ENCODE peak calls at places on chromosomes 7 and 10, in nine cellular contexts. W is sigmoid colon, O is mammary epithelial cell, S is heart left ventricle, G is GM06990, C is transverse colon, X is astrocyte, K is body of pancreas, U is psoas muscle. L is an unnamed sample.

GRCh38 chr10:86684305-86684704 is 16.0 kb downstream of the LDB3 start:
- DNase-seq in O (no peak), S (peak; percentile 83), W (peak; percentile 84), C (peak; percentile 29), G (no peak), X (no peak), U (peak; percentile 75), K (peak; percentile 25), L (peak; percentile 95)

GRCh38 chr7:155470686-155471638 is 13.0 kb downstream of the EN2 start:
- DNase-seq in G (no peak), O (peak; percentile 33), K (no peak), C (no peak), U (no peak), W (peak; percentile 38), S (no peak), X (no peak), L (no peak)

GRCh38 chr10:93445097-93445960 is 36.8 kb downstream of the MYOF start:
- DNase-seq in K (peak; percentile 100), C (peak; percentile 89), G (no peak), O (peak; percentile 99), U (peak; percentile 88), X (peak; percentile 99), S (peak; percentile 86), W (peak; percentile 97), L (peak; percentile 95)

GRCh38 chr7:95471076-95471475 is 14.7 kb upstream of the ASB4 start:
- DNase-seq in G (no peak), C (no peak), K (no peak), S (no peak), X (no peak), O (no peak), W (no peak), U (no peak), L (no peak)

GRCh38 chr7:25025218-25025671 is 45.3 kb upstream of the OSBPL3 start:
- DNase-seq in U (no peak), O (peak; percentile 55), K (no peak), G (no peak), S (no peak), X (peak; percentile 93), W (no peak), C (no peak), L (peak; percentile 33)

GRCh38 chr7:53218730-53219504 is 183.5 kb downstream of the POM121L12 start:
- DNase-seq in K (peak; percentile 7), O (no peak), S (peak; percentile 29), W (no peak), U (no peak), X (no peak), G (no peak), C (no peak), L (no peak)

GRCh38 chr7:36651404-36651803 is 72.9 kb downstream of the AOAH start:
- DNase-seq in O (peak; percentile 73), G (no peak), S (no peak), K (no peak), W (no peak), U (no peak), C (no peak), X (peak; percentile 67), L (no peak)

GRCh38 chr10:3412071-3412582 is 239.5 kb upstream of the PITRM1 start:
- DNase-seq in C (no peak), U (no peak), O (no peak), W (no peak), S (no peak), K (no peak), X (no peak), G (no peak), L (no peak)

GRCh38 chr10:90276894-90277447 is 575.6 kb downstream of the KIF20B start:
- DNase-seq in K (no peak), G (no peak), U (no peak), X (peak; percentile 52), C (no peak), S (no peak), O (no peak), W (no peak), L (no peak)

DNA sequence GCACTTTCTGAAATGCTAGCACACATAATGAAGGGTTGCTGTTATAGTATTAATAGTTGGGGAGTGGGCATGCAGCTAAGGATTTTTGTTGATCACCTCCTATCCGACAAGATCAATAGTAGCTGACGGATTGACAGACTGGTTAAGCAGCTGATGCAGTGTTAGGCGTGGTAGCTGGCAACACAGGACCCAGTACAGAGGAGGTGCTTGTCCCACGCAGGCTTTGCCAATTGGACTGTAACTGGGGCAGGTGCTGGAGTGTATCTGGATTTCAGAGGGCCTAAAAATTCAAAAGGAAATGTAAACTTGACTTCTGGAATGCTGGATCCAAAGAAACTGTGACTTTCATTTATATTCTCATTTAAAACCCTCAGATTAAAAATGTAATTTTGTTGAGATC is 340.9 kb downstream of the SORCS3 start:
- DNase-seq in X (no peak), O (no peak), G (no peak), C (no peak), W (no peak), K (no peak), S (no peak), U (no peak), L (no peak)
- H3K4me3 ChIP-seq in X (no peak overlapping the region), O (no peak overlapping the region), G (no peak overlapping the region), C (no peak overlapping the region), W (no peak overlapping the region), K (no peak overlapping the region), S (no peak overlapping the region), U (no peak overlapping the region), L (no peak overlapping the region)

DNA sequence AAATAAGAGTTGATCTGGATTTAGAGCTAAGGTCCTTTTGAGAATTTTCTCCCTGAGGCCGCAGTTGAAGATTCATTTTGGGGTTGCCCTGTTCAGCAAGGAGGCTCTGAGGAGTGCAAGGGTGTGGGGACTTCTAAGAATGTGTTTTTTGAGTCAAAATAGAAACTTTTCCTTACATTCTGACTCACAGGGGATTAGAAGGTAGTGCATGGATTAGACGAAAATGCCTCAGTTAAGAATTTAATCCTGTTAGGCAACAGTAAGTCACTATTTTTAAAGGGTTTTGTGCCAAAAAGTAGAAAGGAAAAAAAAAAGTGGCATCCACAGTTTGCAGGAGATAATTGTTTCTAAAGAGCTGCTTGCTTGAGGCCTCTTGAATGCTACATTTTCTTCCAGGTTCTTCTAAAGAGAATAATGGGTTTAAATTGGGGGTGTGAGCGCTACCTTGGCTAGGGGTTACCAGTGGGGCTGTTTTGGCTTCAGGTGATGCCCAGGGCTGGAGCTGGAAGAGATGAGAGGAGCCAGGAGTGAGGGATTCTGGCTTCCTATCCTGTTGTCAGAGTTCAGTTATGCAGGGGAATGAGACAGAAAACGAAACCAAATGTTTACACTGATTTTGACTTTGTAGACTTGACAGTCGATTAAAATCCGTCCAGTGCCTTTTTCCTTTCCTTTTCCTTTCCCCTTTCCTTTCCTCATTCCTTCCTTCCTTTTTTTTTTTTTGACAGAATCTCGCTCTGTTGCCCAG is 52.9 kb downstream of the BAMBI start:
- DNase-seq in X (no peak), W (no peak), C (no peak), K (no peak), U (no peak), G (no peak), S (no peak), O (no peak), L (no peak)
- H3K4me3 ChIP-seq in X (no peak overlapping the region), W (no peak overlapping the region), C (no peak overlapping the region), K (no peak overlapping the region), U (no peak overlapping the region), G (no peak overlapping the region), S (no peak overlapping the region), O (no peak overlapping the region), L (no peak overlapping the region)

DNA sequence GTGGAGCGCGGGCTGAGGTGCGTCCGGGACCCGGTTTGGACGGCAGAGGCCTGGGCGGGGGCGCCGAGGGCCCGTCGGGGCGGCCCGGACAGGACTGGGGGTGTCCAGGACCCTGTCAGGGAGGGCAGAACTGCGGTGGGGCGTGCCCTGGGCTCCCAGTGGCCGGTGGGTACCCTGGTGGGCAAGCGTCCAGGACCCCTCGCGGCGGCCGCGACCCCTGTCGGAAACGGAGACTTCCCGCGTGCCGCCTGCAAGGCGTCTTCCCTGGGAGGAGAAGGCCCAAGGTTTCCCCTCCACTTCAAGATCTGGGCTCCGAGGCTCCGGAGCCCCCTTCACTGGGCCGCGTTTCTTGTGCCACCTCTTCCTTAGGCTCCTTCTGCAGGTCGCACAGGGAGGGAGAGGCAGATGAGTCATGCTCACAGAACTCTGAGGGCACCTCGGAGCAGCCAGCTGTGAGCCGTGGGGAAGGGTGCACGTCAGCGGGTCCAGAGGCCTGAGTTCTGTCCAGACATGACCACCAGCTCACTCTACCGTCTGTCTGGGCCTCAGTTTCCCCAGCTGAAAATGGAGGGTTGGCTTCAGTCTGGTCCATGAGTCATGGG is 536 bp downstream of the ALOX5 start:
- DNase-seq in O (peak; percentile 29), K (peak; percentile 47), S (peak; percentile 33), U (no peak), X (no peak), W (no peak), G (peak; percentile 52), C (no peak), L (no peak)
- H3K4me3 ChIP-seq in O (peak overlapping the region; percentile 38), K (peak overlapping the region; percentile 27), S (peak overlapping the region; percentile 31), U (peak overlapping the region; percentile 58), X (no peak overlapping the region), W (peak overlapping the region; percentile 52), G (peak overlapping the region; percentile 83), C (peak overlapping the region; percentile 44), L (peak overlapping the region; percentile 33)

DNA sequence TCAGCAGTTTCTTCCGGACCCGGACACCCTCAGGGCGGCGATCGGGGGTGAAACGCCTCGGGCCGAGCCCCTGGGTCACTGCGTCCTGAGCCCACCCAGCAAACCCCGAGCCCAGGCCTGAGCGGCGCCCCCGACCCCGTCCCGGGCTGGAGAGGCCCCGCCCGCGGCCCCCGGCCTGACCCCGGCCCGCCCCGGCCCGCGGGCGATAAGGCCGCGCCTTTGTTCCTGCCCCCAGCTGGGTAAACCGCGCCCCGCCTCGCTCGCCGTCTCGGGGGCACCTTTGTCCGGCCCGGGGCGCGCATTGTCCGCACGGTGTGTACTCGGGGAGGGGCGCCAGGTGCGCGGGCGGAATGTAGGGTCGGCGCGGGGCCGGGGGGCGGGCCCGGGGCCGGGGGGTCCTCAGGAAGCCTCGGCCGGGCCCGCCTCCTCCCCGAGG is 10.8 kb downstream of the MNX1 start:
- DNase-seq in U (no peak), K (peak; percentile 56), G (no peak), X (no peak), C (peak; percentile 46), O (no peak), W (no peak), S (no peak), L (no peak)
- H3K4me3 ChIP-seq in U (peak overlapping the region; percentile 52), K (peak overlapping the region; percentile 67), G (peak overlapping the region; percentile 48), X (no peak overlapping the region), C (peak overlapping the region; percentile 55), O (peak overlapping the region; percentile 61), W (peak overlapping the region; percentile 47), S (peak overlapping the region; percentile 16), L (peak overlapping the region; percentile 36)

L was measured in cardiac muscle cell.